ENCODE peak calls at places on chromosomes 12 and 14, in eight cellular contexts. E, M, J, Y, K, A, F and H are unnamed samples.

GRCh38 chr14:99201351-99202073 is 70.5 kb downstream of the BCL11B start:
- DNase-seq in E (no peak), M (no peak), J (no peak), Y (no peak), K (no peak), A (no peak), F (no peak), H (no peak)

GRCh38 chr14:35301334-35302210 is 9.4 kb downstream of the PSMA6 start:
- DNase-seq in E (no peak), M (no peak), J (no peak), Y (no peak), K (no peak), A (no peak), F (no peak), H (no peak)

GRCh38 chr12:10554971-10555481 is 49.3 kb downstream of the EIF2S3B start:
- DNase-seq in E (no peak), M (no peak), J (no peak), Y (no peak), K (no peak), A (no peak), F (no peak), H (no peak)

GRCh38 chr14:69755299-69755698 is 11.6 kb upstream of the SRSF5 start:
- DNase-seq in E (no peak), M (no peak), J (no peak), Y (no peak), K (no peak), A (no peak), F (no peak), H (no peak)

GRCh38 chr12:110756611-110757010 is 13.9 kb upstream of the PPP1CC start:
- DNase-seq in E (peak; percentile 42), M (no peak), J (no peak), Y (no peak), K (no peak), A (no peak), F (no peak), H (no peak)

GRCh38 chr12:127928615-127929014 is 338.4 kb upstream of the TMEM132C start:
- DNase-seq in E (peak; percentile 51), M (no peak), J (no peak), Y (no peak), K (no peak), A (no peak), F (no peak), H (no peak)

GRCh38 chr14:24353551-24354529 is 14.0 kb upstream of the RIPK3 start:
- DNase-seq in E (peak; percentile 61), M (no peak), J (no peak), Y (no peak), K (no peak), A (no peak), F (no peak), H (peak; percentile 77)

GRCh38 chr12:93373847-93374723 is 3.6 kb upstream of the NUDT4 start:
- DNase-seq in E (no peak), M (no peak), J (no peak), Y (no peak), K (no peak), A (no peak), F (no peak), H (peak; percentile 33)

GRCh38 chr12:75705749-75706719 is 194.6 kb upstream of the KRR1 start:
- DNase-seq in E (peak; percentile 95), M (no peak), J (no peak), Y (no peak), K (no peak), A (no peak), F (peak; percentile 87), H (peak; percentile 84)

GRCh38 chr12:59444932-59445331 is 150.9 kb upstream of the SLC16A7 start:
- DNase-seq in E (peak; percentile 26), M (no peak), J (no peak), Y (no peak), K (no peak), A (no peak), F (no peak), H (peak; percentile 45)

GRCh38 chr14:71710001-71710400 is 222.2 kb upstream of the RGS6 start:
- DNase-seq in E (no peak), M (no peak), J (no peak), Y (no peak), K (no peak), A (no peak), F (no peak), H (no peak)

GRCh38 chr12:46983959-46984833 is 95.2 kb upstream of the PCED1B start:
- DNase-seq in E (peak; percentile 72), M (no peak), J (no peak), Y (peak; percentile 2), K (peak; percentile 41), A (peak; percentile 84), F (no peak), H (peak; percentile 76)

GRCh38 chr14:33755358-33755757 is 195.5 kb downstream of the EGLN3 start:
- DNase-seq in E (peak; percentile 78), M (no peak), J (no peak), Y (no peak), K (no peak), A (no peak), F (no peak), H (peak; percentile 2)

GRCh38 chr12:6914246-6914947 is at the start of gene ENO2:
- DNase-seq in E (peak; percentile 81), M (peak; percentile 70), J (peak; percentile 84), Y (peak; percentile 63), K (peak; percentile 78), A (peak; percentile 69), F (no peak), H (no peak)

GRCh38 chr12:12501121-12501520 is 61.5 kb downstream of the DUSP16 start:
- DNase-seq in E (no peak), M (no peak), J (no peak), Y (no peak), K (no peak), A (no peak), F (no peak), H (no peak)

GRCh38 chr12:116996058-116996457 is 85.3 kb downstream of the FBXW8 start:
- DNase-seq in E (no peak), M (no peak), J (peak; percentile 80), Y (no peak), K (no peak), A (no peak), F (no peak), H (no peak)

GRCh38 chr12:84329933-84330332 is 582.7 kb downstream of the SLC6A15 start:
- DNase-seq in E (no peak), M (no peak), J (no peak), Y (no peak), K (no peak), A (no peak), F (no peak), H (peak; percentile 15)

GRCh38 chr14:52279405-52279804 is 11.9 kb downstream of the PTGDR start:
- DNase-seq in E (peak; percentile 38), M (no peak), J (no peak), Y (no peak), K (no peak), A (no peak), F (no peak), H (peak; percentile 3)

GRCh38 chr14:32435411-32435810 is 106.3 kb downstream of the AKAP6 start:
- DNase-seq in E (no peak), M (no peak), J (no peak), Y (no peak), K (no peak), A (no peak), F (no peak), H (no peak)

GRCh38 chr12:53688134-53688533 is 12.3 kb upstream of the ATP5MC2 start:
- DNase-seq in E (no peak), M (no peak), J (no peak), Y (no peak), K (no peak), A (no peak), F (no peak), H (no peak)

GRCh38 chr14:100190126-100190525 is 30.7 kb upstream of the DEGS2 start:
- DNase-seq in E (no peak), M (no peak), J (no peak), Y (no peak), K (no peak), A (no peak), F (no peak), H (no peak)

GRCh38 chr12:124874988-124875802 is 11.5 kb upstream of the SCARB1 start:
- DNase-seq in E (no peak), M (no peak), J (no peak), Y (no peak), K (no peak), A (no peak), F (no peak), H (no peak)

GRCh38 chr14:24279301-24280186 is 8.1 kb upstream of the RABGGTA start:
- DNase-seq in E (peak; percentile 19), M (peak; percentile 43), J (no peak), Y (no peak), K (no peak), A (no peak), F (no peak), H (peak; percentile 25)

GRCh38 chr12:27965966-27966365 is 6.6 kb downstream of the PTHLH start:
- DNase-seq in E (peak; percentile 66), M (no peak), J (no peak), Y (no peak), K (no peak), A (no peak), F (no peak), H (peak; percentile 71)

GRCh38 chr12:62332598-62332997 is 72.4 kb downstream of the USP15 start:
- DNase-seq in E (peak; percentile 78), M (no peak), J (no peak), Y (no peak), K (no peak), A (no peak), F (peak; percentile 67), H (peak; percentile 70)

GRCh38 chr12:53427905-53428594 is 4.4 kb downstream of the AMHR2 start:
- DNase-seq in E (peak; percentile 92), M (no peak), J (no peak), Y (no peak), K (no peak), A (no peak), F (peak; percentile 77), H (peak; percentile 97)

GRCh38 chr14:86897704-86898513 is 1095.1 kb downstream of the GALC start:
- DNase-seq in E (no peak), M (no peak), J (no peak), Y (no peak), K (no peak), A (no peak), F (no peak), H (no peak)

GRCh38 chr12:79331870-79332269 is 358.9 kb downstream of the PAWR start:
- DNase-seq in E (peak; percentile 45), M (no peak), J (no peak), Y (no peak), K (no peak), A (no peak), F (peak; percentile 14), H (no peak)

GRCh38 chr14:53367631-53368030 is 214.5 kb upstream of the DDHD1 start:
- DNase-seq in E (peak; percentile 25), M (no peak), J (no peak), Y (no peak), K (no peak), A (no peak), F (peak; percentile 79), H (no peak)

GRCh38 chr12:19428261-19428660 is 11.0 kb upstream of the AEBP2 start:
- DNase-seq in E (no peak), M (no peak), J (no peak), Y (no peak), K (no peak), A (no peak), F (no peak), H (peak; percentile 29)

GRCh38 chr14:105050551-105050897 is 14.7 kb downstream of the GPR132 start:
- DNase-seq in E (peak; percentile 67), M (no peak), J (no peak), Y (no peak), K (no peak), A (no peak), F (no peak), H (peak; percentile 74)

GRCh38 chr12:129615001-129615400 is 288.8 kb downstream of the TMEM132D start:
- DNase-seq in E (no peak), M (no peak), J (no peak), Y (no peak), K (no peak), A (no peak), F (no peak), H (no peak)

GRCh38 chr12:124356221-124356620 is 61.3 kb downstream of the RFLNA start:
- DNase-seq in E (no peak), M (no peak), J (no peak), Y (no peak), K (no peak), A (no peak), F (no peak), H (no peak)

GRCh38 chr12:45434094-45434493 is 218.2 kb downstream of the ANO6 start:
- DNase-seq in E (no peak), M (no peak), J (no peak), Y (no peak), K (no peak), A (no peak), F (no peak), H (peak; percentile 20)